ENCODE peak calls at places on chromosomes 16 and 17, in eight cellular contexts. One of them, this sample, is unnamed.

GRCh38 chr16:1428511-1428910 is 2.4 kb upstream of the PERCC1 start:
- DNase-seq in HepG2: no peak
- DNase-seq in GM12878: no peak
- DNase-seq in GM23338: peak; percentile 81
- DNase-seq in sigmoid colon: no peak
- DNase-seq in prostate gland: no peak
- DNase-seq in breast epithelium: peak; percentile 68
- DNase-seq in HCT116: no peak
- DNase-seq in this sample: peak; percentile 91

GRCh38 chr16:66961065-66961744 is at the start of gene CES3:
- DNase-seq in prostate gland: no peak
- DNase-seq in breast epithelium: no peak
- DNase-seq in GM12878: no peak
- DNase-seq in HCT116: peak; percentile 75
- DNase-seq in sigmoid colon: no peak
- DNase-seq in GM23338: peak; percentile 95
- DNase-seq in HepG2: peak; percentile 85
- DNase-seq in this sample: no peak

GRCh38 chr17:43769426-43769825 is 9.4 kb downstream of the DUSP3 start:
- DNase-seq in HepG2: no peak
- DNase-seq in GM12878: no peak
- DNase-seq in breast epithelium: no peak
- DNase-seq in GM23338: no peak
- DNase-seq in prostate gland: no peak
- DNase-seq in HCT116: no peak
- DNase-seq in sigmoid colon: no peak
- DNase-seq in this sample: peak; percentile 55

GRCh38 chr16:28140788-28141618 is 70.8 kb downstream of the XPO6 start:
- DNase-seq in sigmoid colon: no peak
- DNase-seq in GM23338: peak; percentile 24
- DNase-seq in GM12878: peak; percentile 90
- DNase-seq in HCT116: no peak
- DNase-seq in HepG2: peak; percentile 10
- DNase-seq in breast epithelium: no peak
- DNase-seq in prostate gland: no peak
- DNase-seq in this sample: no peak

GRCh38 chr16:72961115-72961832 is 86.7 kb downstream of the ZFHX3 start:
- DNase-seq in GM23338: no peak
- DNase-seq in sigmoid colon: peak; percentile 57
- DNase-seq in breast epithelium: no peak
- DNase-seq in HepG2: no peak
- DNase-seq in prostate gland: no peak
- DNase-seq in HCT116: no peak
- DNase-seq in GM12878: no peak
- DNase-seq in this sample: no peak

GRCh38 chr17:34981538-34982241 is 1.4 kb downstream of the LIG3 start:
- DNase-seq in GM12878: no peak
- DNase-seq in HCT116: no peak
- DNase-seq in HepG2: no peak
- DNase-seq in sigmoid colon: peak; percentile 5
- DNase-seq in prostate gland: no peak
- DNase-seq in GM23338: no peak
- DNase-seq in breast epithelium: no peak
- DNase-seq in this sample: no peak

GRCh38 chr17:15652960-15653359 is 31.2 kb downstream of the TRIM16 start:
- DNase-seq in breast epithelium: no peak
- DNase-seq in GM23338: no peak
- DNase-seq in GM12878: no peak
- DNase-seq in prostate gland: no peak
- DNase-seq in HepG2: no peak
- DNase-seq in sigmoid colon: no peak
- DNase-seq in HCT116: no peak
- DNase-seq in this sample: no peak

GRCh38 chr16:1745900-1746692 is 25.2 kb downstream of the NME3 start:
- DNase-seq in GM12878: no peak
- DNase-seq in breast epithelium: no peak
- DNase-seq in sigmoid colon: no peak
- DNase-seq in HCT116: no peak
- DNase-seq in GM23338: peak; percentile 31
- DNase-seq in prostate gland: no peak
- DNase-seq in HepG2: no peak
- DNase-seq in this sample: no peak

GRCh38 chr17:79027274-79027924 is 3.4 kb downstream of the C1QTNF1 start:
- DNase-seq in GM23338: no peak
- DNase-seq in HepG2: peak; percentile 94
- DNase-seq in sigmoid colon: peak; percentile 69
- DNase-seq in breast epithelium: peak; percentile 46
- DNase-seq in prostate gland: no peak
- DNase-seq in HCT116: no peak
- DNase-seq in GM12878: no peak
- DNase-seq in this sample: peak; percentile 78

GRCh38 chr17:79023180-79023705 is 726 bp upstream of the C1QTNF1 start:
- DNase-seq in sigmoid colon: peak; percentile 61
- DNase-seq in HCT116: no peak
- DNase-seq in GM23338: peak; percentile 31
- DNase-seq in GM12878: no peak
- DNase-seq in HepG2: no peak
- DNase-seq in breast epithelium: no peak
- DNase-seq in prostate gland: no peak
- DNase-seq in this sample: peak; percentile 33

GRCh38 chr17:79023886-79024771 is at the start of gene C1QTNF1:
- DNase-seq in HCT116: no peak
- DNase-seq in prostate gland: no peak
- DNase-seq in GM12878: no peak
- DNase-seq in HepG2: no peak
- DNase-seq in sigmoid colon: peak; percentile 86
- DNase-seq in breast epithelium: peak; percentile 66
- DNase-seq in GM23338: peak; percentile 87
- DNase-seq in this sample: peak; percentile 78

GRCh38 chr17:79026345-79027273 is 2.6 kb downstream of the C1QTNF1 start:
- DNase-seq in HepG2: peak; percentile 99
- DNase-seq in HCT116: peak; percentile 61
- DNase-seq in GM23338: no peak
- DNase-seq in GM12878: no peak
- DNase-seq in breast epithelium: peak; percentile 50
- DNase-seq in sigmoid colon: peak; percentile 70
- DNase-seq in prostate gland: no peak
- DNase-seq in this sample: peak; percentile 76

DNA sequence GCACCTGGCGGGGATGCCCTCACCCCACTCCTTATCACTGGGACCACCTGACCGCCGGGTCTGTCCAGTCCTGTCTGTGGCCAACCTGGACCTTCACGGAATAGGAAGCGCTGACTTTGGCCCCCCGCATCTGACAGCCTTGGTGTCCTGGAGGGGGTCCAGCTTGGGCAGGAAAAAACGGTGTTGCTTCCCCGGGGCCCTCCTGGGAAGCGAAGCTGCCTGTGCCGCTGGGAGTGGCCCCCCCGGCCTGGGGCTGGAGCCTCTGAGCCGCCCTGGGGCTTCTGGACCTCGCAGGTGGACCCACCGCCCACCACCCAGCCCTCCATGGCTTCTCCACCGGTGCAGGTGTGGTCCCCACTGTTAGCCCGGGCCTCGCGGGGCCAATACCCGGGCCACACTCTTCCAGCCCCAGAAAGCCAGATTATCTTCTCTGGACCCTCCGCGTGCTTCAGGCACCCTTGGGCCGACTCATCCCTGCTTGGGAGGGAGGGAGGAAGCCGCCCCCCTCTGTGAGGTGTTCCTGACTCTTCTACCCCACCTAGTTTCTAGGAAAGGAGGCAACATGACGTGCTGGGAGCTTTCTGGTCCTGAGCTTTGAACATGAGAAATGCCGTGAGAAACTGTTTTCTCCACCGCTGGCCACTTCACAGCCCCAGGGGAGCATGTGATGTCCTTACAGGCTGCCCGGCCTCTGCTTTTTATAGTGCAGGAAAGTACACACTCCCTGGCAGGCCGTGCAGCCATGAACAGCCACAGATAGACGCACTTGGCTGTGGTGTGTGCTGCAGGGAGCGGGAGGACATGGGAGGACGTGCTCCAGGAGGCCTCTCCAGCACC is 1.1 kb downstream of the C1QTNF1 start:
- DNase-seq in prostate gland: peak; percentile 83
- DNase-seq in sigmoid colon: peak; percentile 88
- DNase-seq in GM23338: no peak
- DNase-seq in HCT116: no peak
- DNase-seq in GM12878: no peak
- DNase-seq in HepG2: no peak
- DNase-seq in breast epithelium: peak; percentile 52
- DNase-seq in this sample: peak; percentile 66
- TF ChIP-seq POLR2AphosphoS5 in prostate gland: peak; percentile 90
- TF ChIP-seq POLR2AphosphoS5 in sigmoid colon: peak; percentile 59
- TF ChIP-seq POLR2AphosphoS5 in GM23338: no peak
- TF ChIP-seq POLR2AphosphoS5 in HCT116: no peak
- TF ChIP-seq POLR2AphosphoS5 in GM12878: no peak
- TF ChIP-seq POLR2AphosphoS5 in HepG2: no peak
- TF ChIP-seq POLR2AphosphoS5 in breast epithelium: no peak
- TF ChIP-seq POLR2AphosphoS5 in this sample: peak; percentile 48

GRCh38 chr17:65174974-65175373 is 37.8 kb downstream of the RGS9 start:
- DNase-seq in HepG2: no peak
- DNase-seq in HCT116: no peak
- DNase-seq in sigmoid colon: no peak
- DNase-seq in GM23338: no peak
- DNase-seq in GM12878: no peak
- DNase-seq in prostate gland: no peak
- DNase-seq in breast epithelium: no peak
- DNase-seq in this sample: no peak

GRCh38 chr17:65173284-65173793 is 36.2 kb downstream of the RGS9 start:
- DNase-seq in sigmoid colon: no peak
- DNase-seq in prostate gland: peak; percentile 5
- DNase-seq in HCT116: no peak
- DNase-seq in breast epithelium: no peak
- DNase-seq in GM12878: no peak
- DNase-seq in HepG2: no peak
- DNase-seq in GM23338: peak; percentile 24
- DNase-seq in this sample: peak; percentile 83

GRCh38 chr17:65172511-65173136 is 35.5 kb downstream of the RGS9 start:
- DNase-seq in HCT116: no peak
- DNase-seq in GM23338: no peak
- DNase-seq in HepG2: no peak
- DNase-seq in breast epithelium: no peak
- DNase-seq in prostate gland: no peak
- DNase-seq in sigmoid colon: no peak
- DNase-seq in GM12878: no peak
- DNase-seq in this sample: no peak

GRCh38 chr17:65175952-65176351 is 38.8 kb downstream of the RGS9 start:
- DNase-seq in prostate gland: no peak
- DNase-seq in sigmoid colon: no peak
- DNase-seq in HCT116: no peak
- DNase-seq in HepG2: no peak
- DNase-seq in GM12878: no peak
- DNase-seq in GM23338: no peak
- DNase-seq in breast epithelium: no peak
- DNase-seq in this sample: no peak

DNA sequence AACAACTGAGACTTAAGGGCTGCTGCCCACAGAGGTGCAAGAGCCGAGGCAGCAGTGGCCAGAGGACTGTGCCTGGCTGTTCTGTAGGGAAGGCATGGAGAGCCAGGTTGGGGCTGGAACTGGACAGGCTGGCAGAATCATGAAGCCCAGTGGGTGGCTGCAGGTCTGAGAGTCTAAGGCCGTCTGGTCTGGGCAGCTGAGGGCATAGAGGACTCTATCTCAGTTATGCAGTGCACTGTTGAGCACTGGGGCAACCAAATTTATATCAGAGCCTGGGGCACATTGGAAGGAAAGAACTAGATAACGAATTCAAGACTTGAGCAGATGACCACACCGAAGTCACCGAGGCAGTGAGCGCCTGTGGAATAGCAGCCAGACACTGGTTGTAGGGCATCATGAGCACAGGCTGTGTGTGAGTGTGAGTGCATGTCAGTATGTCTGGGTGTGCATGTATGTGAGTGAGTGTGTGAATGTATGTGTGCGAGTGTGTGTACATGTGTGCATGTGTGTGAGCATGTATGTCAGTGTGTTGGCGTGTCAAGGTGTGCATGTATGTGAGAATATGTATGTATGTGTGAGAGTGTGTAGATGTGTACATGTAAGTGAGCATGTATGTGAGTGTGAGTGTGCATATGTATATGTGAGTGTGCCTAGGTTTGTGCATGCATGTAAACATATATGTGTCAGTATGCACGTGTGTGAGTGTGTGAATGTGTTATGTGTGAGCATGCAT is 36.9 kb downstream of the RGS9 start:
- DNase-seq in HCT116: no peak
- DNase-seq in breast epithelium: no peak
- DNase-seq in HepG2: no peak
- DNase-seq in sigmoid colon: no peak
- DNase-seq in GM12878: no peak
- DNase-seq in prostate gland: no peak
- DNase-seq in GM23338: no peak
- DNase-seq in this sample: no peak
- TF ChIP-seq POLR2AphosphoS5 in HCT116: no peak
- TF ChIP-seq POLR2AphosphoS5 in breast epithelium: no peak
- TF ChIP-seq POLR2AphosphoS5 in HepG2: no peak
- TF ChIP-seq POLR2AphosphoS5 in sigmoid colon: no peak
- TF ChIP-seq POLR2AphosphoS5 in GM12878: no peak
- TF ChIP-seq POLR2AphosphoS5 in prostate gland: no peak
- TF ChIP-seq POLR2AphosphoS5 in GM23338: no peak
- TF ChIP-seq POLR2AphosphoS5 in this sample: no peak

GRCh38 chr16:10978124-10978523 is 33.8 kb downstream of the CLEC16A start:
- DNase-seq in breast epithelium: no peak
- DNase-seq in prostate gland: no peak
- DNase-seq in GM23338: no peak
- DNase-seq in HepG2: no peak
- DNase-seq in GM12878: no peak
- DNase-seq in HCT116: no peak
- DNase-seq in sigmoid colon: no peak
- DNase-seq in this sample: no peak

GRCh38 chr16:10981697-10982216 is 37.4 kb downstream of the CLEC16A start:
- DNase-seq in breast epithelium: no peak
- DNase-seq in HepG2: peak; percentile 45
- DNase-seq in GM23338: peak; percentile 73
- DNase-seq in prostate gland: no peak
- DNase-seq in GM12878: no peak
- DNase-seq in sigmoid colon: no peak
- DNase-seq in HCT116: peak; percentile 42
- DNase-seq in this sample: no peak

GRCh38 chr16:10978846-10979446 is 34.6 kb downstream of the CLEC16A start:
- DNase-seq in GM23338: no peak
- DNase-seq in HepG2: peak; percentile 58
- DNase-seq in breast epithelium: no peak
- DNase-seq in prostate gland: no peak
- DNase-seq in GM12878: no peak
- DNase-seq in HCT116: no peak
- DNase-seq in sigmoid colon: no peak
- DNase-seq in this sample: no peak

GRCh38 chr16:10980811-10981210 is 36.4 kb downstream of the CLEC16A start:
- DNase-seq in GM23338: no peak
- DNase-seq in GM12878: no peak
- DNase-seq in prostate gland: no peak
- DNase-seq in HCT116: no peak
- DNase-seq in sigmoid colon: no peak
- DNase-seq in breast epithelium: no peak
- DNase-seq in HepG2: no peak
- DNase-seq in this sample: no peak

DNA sequence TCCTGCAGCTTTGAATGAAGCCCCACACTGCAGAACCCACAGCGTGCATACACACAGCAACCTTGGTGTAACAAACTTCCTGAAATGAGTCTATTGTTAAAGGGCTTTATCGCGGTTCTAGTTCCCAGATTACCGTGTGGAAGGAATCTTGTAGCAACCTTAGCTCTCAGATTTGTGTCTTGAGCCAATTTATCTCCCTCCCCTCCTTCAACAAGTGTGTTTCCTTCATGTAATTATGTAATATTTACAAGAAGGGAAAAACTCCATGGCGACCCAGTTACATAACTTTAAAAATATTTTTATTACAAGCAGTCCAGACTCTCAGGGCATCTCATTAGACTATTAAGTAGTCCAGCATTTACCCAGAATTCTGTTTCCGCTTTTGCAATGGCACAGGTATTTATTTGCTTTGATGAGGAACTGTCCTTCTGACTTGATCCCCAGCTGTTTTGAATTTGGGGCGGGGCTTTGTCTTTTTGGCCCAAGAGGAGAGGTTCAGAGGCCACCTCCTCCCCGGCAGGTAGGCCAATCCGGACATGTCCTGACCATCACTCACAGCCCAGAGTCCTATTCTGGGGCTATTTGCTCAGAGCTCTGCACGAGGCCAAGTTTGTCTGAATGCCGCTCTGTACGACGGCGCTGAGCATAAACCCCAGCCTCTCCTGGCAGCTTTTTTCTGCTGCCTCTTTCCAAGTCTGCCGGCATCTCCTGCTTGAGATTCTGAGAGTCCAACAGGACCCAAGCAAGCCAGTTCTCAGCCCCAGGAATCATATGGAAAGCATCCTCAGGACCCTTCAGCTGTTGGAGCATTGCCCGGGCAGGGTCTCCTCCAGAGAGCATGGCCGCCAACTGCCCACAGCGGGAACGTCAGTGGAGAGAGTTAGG is 35.6 kb downstream of the CLEC16A start:
- DNase-seq in GM12878: no peak
- DNase-seq in sigmoid colon: peak; percentile 88
- DNase-seq in breast epithelium: peak; percentile 76
- DNase-seq in HepG2: peak; percentile 86
- DNase-seq in prostate gland: peak; percentile 90
- DNase-seq in HCT116: no peak
- DNase-seq in GM23338: peak; percentile 48
- DNase-seq in this sample: no peak
- TF ChIP-seq POLR2AphosphoS5 in GM12878: no peak
- TF ChIP-seq POLR2AphosphoS5 in sigmoid colon: peak; percentile 11
- TF ChIP-seq POLR2AphosphoS5 in breast epithelium: no peak
- TF ChIP-seq POLR2AphosphoS5 in HepG2: no peak
- TF ChIP-seq POLR2AphosphoS5 in prostate gland: peak; percentile 84
- TF ChIP-seq POLR2AphosphoS5 in HCT116: no peak
- TF ChIP-seq POLR2AphosphoS5 in GM23338: no peak
- TF ChIP-seq POLR2AphosphoS5 in this sample: no peak

GRCh38 chr17:33935822-33936221 is 319.3 kb upstream of the CCL2 start:
- DNase-seq in breast epithelium: no peak
- DNase-seq in GM12878: no peak
- DNase-seq in GM23338: no peak
- DNase-seq in prostate gland: no peak
- DNase-seq in sigmoid colon: no peak
- DNase-seq in HCT116: no peak
- DNase-seq in HepG2: no peak
- DNase-seq in this sample: no peak
- TF ChIP-seq POLR2AphosphoS5 in breast epithelium: no peak
- TF ChIP-seq POLR2AphosphoS5 in GM12878: no peak
- TF ChIP-seq POLR2AphosphoS5 in GM23338: no peak
- TF ChIP-seq POLR2AphosphoS5 in prostate gland: no peak
- TF ChIP-seq POLR2AphosphoS5 in sigmoid colon: no peak
- TF ChIP-seq POLR2AphosphoS5 in HCT116: no peak
- TF ChIP-seq POLR2AphosphoS5 in HepG2: no peak
- TF ChIP-seq POLR2AphosphoS5 in this sample: no peak

This sample was measured in spleen.